ENCODE peak calls at places on chromosomes 7 and 10, in six cellular contexts. Z is sigmoid colon, A is SK-N-SH, V is upper lobe of left lung, H is A549, O is esophagus muscularis mucosa. B is an unnamed sample.

GRCh38 chr7:141290365-141290764 is 216.5 kb downstream of the TMEM178B start:
- DNase-seq in V (no peak), H (no peak), Z (no peak), O (no peak), A (no peak), B (no peak)

GRCh38 chr7:37097983-37098382 is 350.7 kb downstream of the ELMO1 start:
- DNase-seq in Z (no peak), H (no peak), V (no peak), O (peak; percentile 1), A (no peak), B (no peak)

GRCh38 chr10:86649471-86650150 is 4.7 kb upstream of the OPN4 start:
- DNase-seq in V (no peak), H (no peak), O (no peak), Z (peak; percentile 36), A (peak; percentile 44), B (no peak)

GRCh38 chr7:46383605-46384004 is 462.5 kb upstream of the IGFBP3 start:
- DNase-seq in H (no peak), O (no peak), Z (no peak), A (no peak), V (no peak), B (no peak)

GRCh38 chr7:142301923-142302550 is 44.2 kb upstream of the PRSS58 start:
- DNase-seq in O (peak; percentile 39), Z (no peak), A (peak; percentile 22), V (no peak), H (peak; percentile 25), B (no peak)

GRCh38 chr10:51683031-51683830 is 16.2 kb downstream of the CSTF2T start:
- DNase-seq in V (no peak), A (no peak), H (no peak), Z (no peak), O (no peak), B (no peak)

GRCh38 chr7:55145606-55146005 is 126.8 kb downstream of the EGFR start:
- DNase-seq in A (no peak), O (peak; percentile 70), Z (no peak), H (no peak), V (no peak), B (no peak)

GRCh38 chr7:44212018-44212417 is 11.2 kb downstream of the YKT6 start:
- DNase-seq in A (no peak), V (no peak), H (no peak), Z (peak; percentile 25), O (no peak), B (no peak)

GRCh38 chr10:86946215-86947170 is 10.9 kb downstream of the MMRN2 start:
- DNase-seq in H (no peak), V (peak; percentile 22), O (no peak), Z (peak; percentile 81), A (peak; percentile 75), B (peak; percentile 25)

GRCh38 chr10:51035344-51035743 is 38.9 kb upstream of the PRKG1 start:
- DNase-seq in H (no peak), V (peak; percentile 63), Z (no peak), O (no peak), A (no peak), B (peak; percentile 68)

GRCh38 chr10:2619472-2619871 is 447.9 kb upstream of the PFKP start:
- DNase-seq in Z (no peak), A (peak; percentile 67), H (peak; percentile 41), O (no peak), V (no peak), B (no peak)

GRCh38 chr7:22617166-22617565 is 109.8 kb upstream of the IL6 start:
- DNase-seq in V (no peak), O (no peak), A (no peak), Z (no peak), H (no peak), B (no peak)

GRCh38 chr7:21869785-21870402 is 75.8 kb downstream of the CDCA7L start:
- DNase-seq in O (no peak), V (no peak), H (peak; percentile 14), Z (no peak), A (no peak), B (no peak)

GRCh38 chr10:77493851-77494788 is 143.5 kb downstream of the KCNMA1 start:
- DNase-seq in H (peak; percentile 53), O (no peak), A (peak; percentile 69), V (no peak), Z (no peak), B (no peak)

GRCh38 chr10:120948889-120949382 is 97.8 kb downstream of the WDR11 start:
- DNase-seq in A (peak; percentile 86), H (no peak), Z (peak; percentile 82), V (no peak), O (no peak), B (peak; percentile 69)

GRCh38 chr10:32095116-32095733 is 39.0 kb upstream of the KIF5B start:
- DNase-seq in A (no peak), Z (no peak), V (no peak), O (no peak), H (peak; percentile 67), B (no peak)

GRCh38 chr10:77832243-77832642 is 94.3 kb downstream of the DLG5 start:
- DNase-seq in Z (no peak), O (no peak), H (no peak), A (no peak), V (peak; percentile 40), B (no peak)

GRCh38 chr7:24824896-24825295 is 67.6 kb upstream of the GSDME start:
- DNase-seq in Z (no peak), V (no peak), O (no peak), H (no peak), A (no peak), B (no peak)

GRCh38 chr7:45143616-45144015 is 14.0 kb upstream of the RAMP3 start:
- DNase-seq in Z (no peak), V (no peak), O (no peak), H (peak; percentile 19), A (no peak), B (no peak)

GRCh38 chr7:117666019-117666418 is 186.2 kb downstream of the CFTR start:
- DNase-seq in O (no peak), A (no peak), V (no peak), Z (no peak), H (peak; percentile 77), B (no peak)

GRCh38 chr7:25856056-25856780 is 295.8 kb upstream of the NFE2L3 start:
- DNase-seq in A (no peak), O (no peak), H (no peak), V (no peak), Z (no peak), B (peak; percentile 35)

GRCh38 chr7:98681496-98681895 is 64.4 kb downstream of the NPTX2 start:
- DNase-seq in A (no peak), V (no peak), H (no peak), Z (no peak), O (no peak), B (no peak)

GRCh38 chr7:80703272-80703671 is 64.8 kb downstream of the CD36 start:
- DNase-seq in O (no peak), A (no peak), H (no peak), V (no peak), Z (no peak), B (no peak)

GRCh38 chr7:36305648-36306047 is 84.0 kb upstream of the ANLN start:
- DNase-seq in O (no peak), H (no peak), Z (no peak), V (no peak), A (no peak), B (no peak)

GRCh38 chr7:34327681-34328080 is 330.3 kb upstream of the NPSR1 start:
- DNase-seq in V (no peak), Z (no peak), H (no peak), O (no peak), A (no peak), B (no peak)

GRCh38 chr10:110410329-110411046 is 87.2 kb upstream of the DUSP5 start:
- DNase-seq in V (peak; percentile 64), O (no peak), Z (no peak), H (peak; percentile 98), A (no peak), B (peak; percentile 77)

GRCh38 chr7:43584200-43584586 is 1.3 kb downstream of the STK17A start:
- DNase-seq in O (no peak), Z (no peak), H (peak; percentile 58), V (peak; percentile 72), A (no peak), B (peak; percentile 19)

GRCh38 chr10:46001187-46001756 is 29.0 kb downstream of the TIMM23 start:
- DNase-seq in A (no peak), V (no peak), Z (no peak), H (no peak), O (no peak), B (no peak)

GRCh38 chr10:70561051-70561450 is 41.5 kb downstream of the PRF1 start:
- DNase-seq in O (no peak), A (no peak), Z (peak; percentile 74), V (no peak), H (no peak), B (no peak)

GRCh38 chr10:100163704-100164621 is 21.9 kb downstream of the ERLIN1 start:
- DNase-seq in O (no peak), Z (no peak), V (no peak), H (no peak), A (no peak), B (no peak)

GRCh38 chr10:74855027-74855426 is 28.6 kb downstream of the KAT6B start:
- DNase-seq in O (no peak), H (no peak), A (peak; percentile 62), V (no peak), Z (peak; percentile 73), B (peak; percentile 41)

GRCh38 chr7:44767912-44768662 is 19.4 kb downstream of the ZMIZ2 start:
- DNase-seq in O (no peak), V (no peak), A (peak; percentile 51), Z (peak; percentile 93), H (no peak), B (peak; percentile 85)

GRCh38 chr7:50838675-50839377 is 56.1 kb upstream of the GRB10 start:
- DNase-seq in A (no peak), H (peak; percentile 79), V (no peak), O (no peak), Z (no peak), B (no peak)

GRCh38 chr10:131928248-131929095 is 27.7 kb downstream of the PPP2R2D start:
- DNase-seq in V (no peak), A (no peak), Z (peak; percentile 48), O (no peak), H (no peak), B (no peak)
- H3K4me1 ChIP-seq in V (peaks cover 49% of the 10 kb centered on the region), A (peaks cover 29% of the 10 kb centered on the region), Z (peaks cover 40% of the 10 kb centered on the region), O (peaks cover 62% of the 10 kb centered on the region), H (peaks cover 19% of the 10 kb centered on the region), B (peaks cover 43% of the 10 kb centered on the region)

DNA sequence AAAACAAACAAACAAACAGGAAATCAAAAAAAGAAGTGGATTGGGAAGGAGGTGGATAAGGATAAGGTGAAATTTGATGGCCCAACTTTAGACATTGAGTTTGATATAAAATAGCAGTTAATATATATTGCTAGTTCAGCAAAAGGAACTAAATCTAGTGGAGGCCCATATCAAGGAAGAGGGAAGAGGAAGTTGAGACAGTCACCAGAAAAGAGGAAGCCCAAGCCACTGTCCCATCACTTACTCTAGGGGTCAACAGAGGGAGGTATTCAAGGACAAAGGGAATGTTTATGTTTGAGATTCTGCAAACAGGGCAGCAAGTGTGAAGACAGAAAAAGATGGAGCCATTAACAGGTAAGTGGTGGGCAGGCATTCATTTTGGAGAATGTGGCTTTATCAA is 3.7 kb downstream of the LAMTOR4 start:
- DNase-seq in H (no peak), V (peak; percentile 52), A (no peak), Z (no peak), O (no peak), B (no peak)
- TF ChIP-seq EP300 in H (no peak), V (no peak), A (no peak), Z (no peak), O (no peak), B (no peak)

GRCh38 chr7:120456699-120457098 is 183.7 kb downstream of the KCND2 start:
- DNase-seq in H (no peak), A (no peak), Z (no peak), V (no peak), O (no peak), B (no peak)
- H3K4me3 ChIP-seq in H (no peak overlapping the region), A (no peak overlapping the region), Z (no peak overlapping the region), V (no peak overlapping the region), O (no peak overlapping the region), B (no peak overlapping the region)

GRCh38 chr10:102616071-102616770 is 28.1 kb upstream of the TRIM8 start:
- DNase-seq in H (no peak), V (no peak), A (no peak), Z (peak; percentile 93), O (no peak), B (peak; percentile 47)
- H3K4me1 ChIP-seq in H (peaks cover 4% of the 10 kb centered on the region), V (peaks cover 70% of the 10 kb centered on the region), A (peaks cover 49% of the 10 kb centered on the region), Z (peaks cover 82% of the 10 kb centered on the region), O (peaks cover 98% of the 10 kb centered on the region), B (peaks cover 66% of the 10 kb centered on the region)

B was measured in transverse colon.